ENCODE peak calls at places on chromosomes 16 and 17, in seven cellular contexts. Y is heart right ventricle; R is stimulated activated CD4-positive, alpha-beta T cell treated with anti-CD3 and anti-CD28 coated beads, Interleukin-1b, Interleukin-23, amount 100 ng/mL, for 24 hours; D is G401; N is GM19239; E is fibroblast of lung; T is left cardiac atrium. B is an unnamed sample.

GRCh38 chr17:8829036-8829941 is 30.1 kb upstream of the MFSD6L start:
- DNase-seq in Y (no peak), R (no peak), D (no peak), N (no peak), E (no peak), T (no peak), B (no peak)

GRCh38 chr16:67530013-67530939 is 1.6 kb downstream of the RIPOR1 start:
- DNase-seq in Y (peak; percentile 86), R (no peak), D (peak; percentile 51), N (no peak), E (peak; percentile 72), T (peak; percentile 87), B (peak; percentile 73)

GRCh38 chr17:75430159-75430748 is 24.8 kb upstream of the GRB2 start:
- DNase-seq in Y (no peak), R (no peak), D (peak; percentile 48), N (no peak), E (no peak), T (peak; percentile 24), B (peak; percentile 45)

GRCh38 chr16:68298907-68299515 is 11.7 kb downstream of the SLC7A6OS start:
- DNase-seq in Y (peak; percentile 64), R (no peak), D (peak; percentile 88), N (no peak), E (peak; percentile 73), T (peak; percentile 75), B (no peak)

GRCh38 chr16:23801387-23801786 is 34.4 kb upstream of the PRKCB start:
- DNase-seq in Y (peak; percentile 66), R (peak; percentile 62), D (peak; percentile 75), N (peak; percentile 54), E (peak; percentile 61), T (peak; percentile 75), B (peak; percentile 90)

GRCh38 chr17:60604686-60605334 is 4.8 kb downstream of the PPM1D start:
- DNase-seq in Y (peak; percentile 11), R (no peak), D (peak; percentile 90), N (no peak), E (peak; percentile 41), T (peak; percentile 33), B (no peak)

GRCh38 chr17:29796652-29797051 is 133.4 kb downstream of the SSH2 start:
- DNase-seq in Y (no peak), R (no peak), D (no peak), N (no peak), E (no peak), T (no peak), B (no peak)

GRCh38 chr16:85615852-85616607 is 2.9 kb downstream of the GSE1 start:
- DNase-seq in Y (peak; percentile 75), R (peak; percentile 57), D (peak; percentile 71), N (peak; percentile 93), E (peak; percentile 78), T (peak; percentile 79), B (peak; percentile 75)

GRCh38 chr16:4477966-4478365 is 1.8 kb downstream of the HMOX2 start:
- DNase-seq in Y (no peak), R (no peak), D (no peak), N (no peak), E (peak; percentile 49), T (no peak), B (peak; percentile 52)

GRCh38 chr16:67166883-67167168 is 2.3 kb downstream of the HSF4 start:
- DNase-seq in Y (no peak), R (no peak), D (no peak), N (no peak), E (no peak), T (no peak), B (no peak)

GRCh38 chr17:31095239-31096105 is 695 bp downstream of the NF1 start:
- DNase-seq in Y (peak; percentile 34), R (no peak), D (peak; percentile 66), N (no peak), E (peak; percentile 37), T (peak; percentile 58), B (peak; percentile 55)

GRCh38 chr17:77924757-77925336 is 33.7 kb upstream of the TNRC6C start:
- DNase-seq in Y (peak; percentile 72), R (no peak), D (no peak), N (no peak), E (peak; percentile 81), T (peak; percentile 87), B (peak; percentile 20)

GRCh38 chr16:81537721-81538561 is 93.3 kb downstream of the CMIP start:
- DNase-seq in Y (no peak), R (no peak), D (no peak), N (no peak), E (peak; percentile 72), T (no peak), B (no peak)

GRCh38 chr17:42852351-42852750 is 1.4 kb downstream of the AOC3 start:
- DNase-seq in Y (no peak), R (no peak), D (no peak), N (no peak), E (no peak), T (no peak), B (no peak)

GRCh38 chr16:84842516-84843148 is 22.8 kb downstream of the CRISPLD2 start:
- DNase-seq in Y (peak; percentile 60), R (no peak), D (no peak), N (no peak), E (no peak), T (no peak), B (peak; percentile 19)

GRCh38 chr17:64074704-64075484 is 54.5 kb upstream of the ICAM2 start:
- DNase-seq in Y (no peak), R (no peak), D (no peak), N (no peak), E (peak; percentile 68), T (no peak), B (peak; percentile 44)

GRCh38 chr17:39808409-39808997 is 55.6 kb downstream of the IKZF3 start:
- DNase-seq in Y (no peak), R (no peak), D (no peak), N (no peak), E (no peak), T (no peak), B (peak; percentile 98)

GRCh38 chr16:9238346-9238745 is 146.9 kb downstream of the HAPSTR1 start:
- DNase-seq in Y (no peak), R (no peak), D (peak; percentile 83), N (no peak), E (no peak), T (no peak), B (no peak)

GRCh38 chr17:51016099-51016498 is 104.6 kb downstream of the SPAG9 start:
- DNase-seq in Y (no peak), R (no peak), D (no peak), N (no peak), E (no peak), T (no peak), B (no peak)

GRCh38 chr16:85553436-85554113 is 59.5 kb upstream of the GSE1 start:
- DNase-seq in Y (peak; percentile 67), R (no peak), D (peak; percentile 65), N (peak; percentile 71), E (peak; percentile 69), T (peak; percentile 82), B (peak; percentile 68)

GRCh38 chr17:1714488-1714979 is 4.4 kb upstream of the TLCD2 start:
- DNase-seq in Y (peak; percentile 100), R (no peak), D (peak; percentile 69), N (no peak), E (peak; percentile 97), T (peak; percentile 99), B (peak; percentile 96)

GRCh38 chr17:54749157-54749556 is 151.5 kb upstream of the TOM1L1 start:
- DNase-seq in Y (no peak), R (no peak), D (no peak), N (no peak), E (no peak), T (no peak), B (no peak)

GRCh38 chr16:58187092-58187491 is 10.8 kb downstream of the CSNK2A2 start:
- DNase-seq in Y (no peak), R (no peak), D (no peak), N (no peak), E (no peak), T (no peak), B (no peak)

GRCh38 chr17:27216836-27217235 is 77.1 kb upstream of the WSB1 start:
- DNase-seq in Y (no peak), R (no peak), D (no peak), N (no peak), E (no peak), T (no peak), B (no peak)

GRCh38 chr16:22386976-22387375 is 12.6 kb upstream of the CDR2 start:
- DNase-seq in Y (no peak), R (no peak), D (no peak), N (no peak), E (peak; percentile 98), T (no peak), B (no peak)

B was measured in Calu3.